ENCODE peak calls at places on chromosomes 4 and X, in nine cellular contexts. O, R, Z, K, X, Y, B, U and M are unnamed samples.
A peak's percentile ranks its signal among the peaks of the same experiment; 100 is the strongest.

GRCh38 chr4:174604198-174604597 is 81.9 kb upstream of the HPGD start:
- DNase-seq in O (no peak), R (no peak), Z (no peak), K (no peak), X (peak; percentile 8), Y (peak; percentile 5), B (no peak), U (no peak), M (peak; percentile 19)

GRCh38 chrX:29066516-29066915 is 479.3 kb downstream of the IL1RAPL1 start:
- DNase-seq in O (no peak), R (no peak), Z (no peak), K (no peak), X (no peak), Y (no peak), B (no peak), U (no peak), M (no peak)

GRCh38 chrX:43682726-43683125 is 26.6 kb downstream of the MAOA start:
- DNase-seq in O (no peak), R (no peak), Z (no peak), K (no peak), X (no peak), Y (no peak), B (no peak), U (no peak), M (no peak)

GRCh38 chr4:170988446-170988845 is 824.8 kb upstream of the GALNTL6 start:
- DNase-seq in O (no peak), R (no peak), Z (no peak), K (no peak), X (no peak), Y (no peak), B (no peak), U (no peak), M (no peak)

GRCh38 chr4:41748074-41748787 is at the start of gene PHOX2B:
- DNase-seq in O (peak; percentile 51), R (no peak), Z (peak; percentile 27), K (no peak), X (no peak), Y (no peak), B (no peak), U (no peak), M (no peak)

GRCh38 chr4:82561745-82562552 is at the start of gene TMEM150C:
- DNase-seq in O (peak; percentile 84), R (no peak), Z (peak; percentile 71), K (peak; percentile 18), X (no peak), Y (peak; percentile 14), B (no peak), U (no peak), M (no peak)

GRCh38 chr4:94457692-94458106 is 6.0 kb downstream of the PDLIM5 start:
- DNase-seq in O (peak; percentile 90), R (no peak), Z (peak; percentile 43), K (no peak), X (no peak), Y (no peak), B (no peak), U (no peak), M (peak; percentile 25)

GRCh38 chr4:7146059-7146763 is 46.1 kb upstream of the SORCS2 start:
- DNase-seq in O (no peak), R (no peak), Z (no peak), K (no peak), X (no peak), Y (no peak), B (no peak), U (no peak), M (no peak)

GRCh38 chr4:38601244-38601915 is 62.6 kb upstream of the KLF3 start:
- DNase-seq in O (no peak), R (no peak), Z (no peak), K (no peak), X (no peak), Y (no peak), B (no peak), U (no peak), M (no peak)

GRCh38 chr4:143185253-143186107 is 763 bp downstream of the USP38 start:
- DNase-seq in O (peak; percentile 40), R (peak; percentile 80), Z (peak; percentile 65), K (peak; percentile 31), X (no peak), Y (no peak), B (no peak), U (peak; percentile 3), M (no peak)

GRCh38 chr4:184451726-184452125 is 22.6 kb downstream of the IRF2 start:
- DNase-seq in O (no peak), R (no peak), Z (no peak), K (no peak), X (no peak), Y (no peak), B (no peak), U (no peak), M (no peak)

GRCh38 chrX:1466971-1467561 is 14.4 kb upstream of the ASMTL start:
- DNase-seq in O (no peak), R (peak; percentile 87), Z (no peak), K (no peak), X (no peak), Y (no peak), B (no peak), U (peak; percentile 22), M (no peak)

GRCh38 chrX:72262077-72262476 is 15.0 kb downstream of the RPS4X start:
- DNase-seq in O (no peak), R (no peak), Z (no peak), K (no peak), X (no peak), Y (no peak), B (no peak), U (no peak), M (no peak)

GRCh38 chr4:59772740-59773139 is 1427.4 kb upstream of the ADGRL3 start:
- DNase-seq in O (no peak), R (no peak), Z (no peak), K (no peak), X (no peak), Y (no peak), B (no peak), U (no peak), M (no peak)

GRCh38 chr4:138659041-138659565 is 356.5 kb upstream of the NOCT start:
- DNase-seq in O (peak; percentile 11), R (no peak), Z (peak; percentile 33), K (no peak), X (no peak), Y (no peak), B (no peak), U (no peak), M (no peak)

GRCh38 chrX:19225906-19226305 is 103.6 kb upstream of the ADGRG2 start:
- DNase-seq in O (peak; percentile 38), R (no peak), Z (peak; percentile 43), K (no peak), X (no peak), Y (peak; percentile 88), B (no peak), U (no peak), M (no peak)

GRCh38 chr4:98945297-98945850 is 16.4 kb upstream of the EIF4E start:
- DNase-seq in O (no peak), R (no peak), Z (no peak), K (no peak), X (no peak), Y (no peak), B (no peak), U (no peak), M (no peak)

GRCh38 chr4:135418353-135418752 is 1216.8 kb upstream of the PABPC4L start:
- DNase-seq in O (peak; percentile 26), R (no peak), Z (peak; percentile 70), K (no peak), X (no peak), Y (peak; percentile 19), B (no peak), U (no peak), M (no peak)

GRCh38 chr4:21947768-21948346 is 715 bp downstream of the KCNIP4 start:
- DNase-seq in O (no peak), R (no peak), Z (no peak), K (no peak), X (no peak), Y (no peak), B (no peak), U (no peak), M (no peak)
- H3K27me3 ChIP-seq in O (peaks cover 71% of the 10 kb centered on the region), R (no peaks in the 10 kb centered on the region), Z (peaks cover 42% of the 10 kb centered on the region), K (peaks cover 7% of the 10 kb centered on the region), X (peaks cover 21% of the 10 kb centered on the region), Y (peaks cover 34% of the 10 kb centered on the region), B (no peaks in the 10 kb centered on the region), U (peaks cover 4% of the 10 kb centered on the region), M (peaks cover 19% of the 10 kb centered on the region)

GRCh38 chr4:48668254-48669017 is 111.6 kb downstream of the FRYL start:
- DNase-seq in O (no peak), R (no peak), Z (no peak), K (no peak), X (no peak), Y (no peak), B (no peak), U (no peak), M (no peak)

GRCh38 chr4:48665555-48666186 is 114.4 kb downstream of the FRYL start:
- DNase-seq in O (no peak), R (no peak), Z (no peak), K (no peak), X (no peak), Y (no peak), B (no peak), U (no peak), M (no peak)

GRCh38 chr4:48670587-48670986 is 109.5 kb downstream of the FRYL start:
- DNase-seq in O (no peak), R (no peak), Z (no peak), K (no peak), X (no peak), Y (no peak), B (no peak), U (no peak), M (no peak)

GRCh38 chr4:48667148-48667547 is 112.9 kb downstream of the FRYL start:
- DNase-seq in O (no peak), R (no peak), Z (no peak), K (no peak), X (no peak), Y (no peak), B (no peak), U (no peak), M (no peak)

GRCh38 chr4:48669086-48669485 is 111.0 kb downstream of the FRYL start:
- DNase-seq in O (no peak), R (no peak), Z (no peak), K (no peak), X (no peak), Y (no peak), B (no peak), U (no peak), M (no peak)
- H3K36me3 ChIP-seq in O (no peaks in the 10 kb centered on the region), R (no peaks in the 10 kb centered on the region), Z (no peaks in the 10 kb centered on the region), K (no peaks in the 10 kb centered on the region), X (no peaks in the 10 kb centered on the region), Y (no peaks in the 10 kb centered on the region), B (no peaks in the 10 kb centered on the region), U (no peaks in the 10 kb centered on the region), M (no peaks in the 10 kb centered on the region)

GRCh38 chr4:19478791-19479190 is 772.9 kb upstream of the SLIT2 start:
- DNase-seq in O (no peak), R (no peak), Z (no peak), K (no peak), X (no peak), Y (no peak), B (no peak), U (no peak), M (no peak)
- TF ChIP-seq CTCF in O (no peak), R (no peak), Z (no peak), K (no peak), X (no peak), Y (no peak), B (no peak), U (no peak), M (no peak)

DNA sequence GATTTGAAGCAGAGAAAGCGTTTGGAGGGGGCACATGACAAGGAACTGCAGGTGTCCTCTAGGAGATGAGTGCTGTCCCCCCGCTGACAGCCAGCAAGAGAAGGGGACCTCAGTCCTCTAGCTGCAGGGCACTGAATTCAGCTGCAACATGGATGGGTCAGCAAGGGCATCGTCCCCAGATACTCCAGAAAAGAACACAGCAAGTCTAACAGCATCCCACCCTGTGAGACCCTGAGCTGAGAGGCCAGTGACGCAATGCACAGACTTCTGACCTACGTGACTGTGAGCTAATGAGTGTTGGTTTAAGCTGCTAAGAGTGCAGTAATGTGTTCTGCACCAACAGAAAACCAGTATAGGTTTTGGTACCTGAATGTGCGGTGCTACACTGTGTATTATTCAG is 11.6 kb upstream of the CENPVL2 start:
- DNase-seq in O (no peak), R (peak; percentile 11), Z (no peak), K (no peak), X (no peak), Y (no peak), B (no peak), U (no peak), M (no peak)
- H3K27me3 ChIP-seq in O (no peaks in the 10 kb centered on the region), R (peaks cover 3% of the 10 kb centered on the region), Z (no peaks in the 10 kb centered on the region), K (no peaks in the 10 kb centered on the region), X (no peaks in the 10 kb centered on the region), Y (no peaks in the 10 kb centered on the region), B (no peaks in the 10 kb centered on the region), U (no peaks in the 10 kb centered on the region), M (no peaks in the 10 kb centered on the region)